ENCODE peak calls at places on chromosomes 3 and 15, in six cellular contexts. P is nucleus accumbens; O is stimulated activated CD4-positive, alpha-beta T cell treated with anti-CD3 and anti-CD28 coated beads, Interleukin-4, amount 100 ng/mL, for 24 hours; M is HTR-8/SVneo; J is activated gamma-delta T cell treated with anti-CD3 and anti-CD28 coated beads, Interleukin-2, amount 50 U/mL, for 16 hours; U is CD4-positive, alpha-beta memory T cell. Q is an unnamed sample.

GRCh38 chr3:127803619-127804018 is 18.7 kb downstream of the MGLL start:
- DNase-seq in J (no peak), O (no peak), P (no peak), U (no peak), M (peak; percentile 70), Q (no peak)

GRCh38 chr3:194138732-194139084 is 2.8 kb downstream of the HES1 start:
- DNase-seq in M (no peak), U (no peak), O (no peak), P (no peak), J (no peak), Q (no peak)

GRCh38 chr3:188533612-188534357 is 379.8 kb downstream of the LPP start:
- DNase-seq in P (no peak), O (no peak), M (no peak), J (no peak), U (no peak), Q (no peak)

GRCh38 chr3:182241777-182242556 is 530.2 kb downstream of the SOX2 start:
- DNase-seq in O (no peak), M (no peak), J (no peak), U (no peak), P (peak; percentile 80), Q (no peak)

GRCh38 chr15:44157679-44158078 is 37.4 kb downstream of the FRMD5 start:
- DNase-seq in J (no peak), P (no peak), U (no peak), M (peak; percentile 53), O (no peak), Q (no peak)

GRCh38 chr3:110381992-110382391 is 689.6 kb upstream of the NECTIN3 start:
- DNase-seq in J (no peak), M (no peak), U (no peak), P (no peak), O (no peak), Q (no peak)

GRCh38 chr15:41556657-41557056 is 2.4 kb upstream of the TYRO3 start:
- DNase-seq in U (no peak), P (no peak), O (no peak), J (no peak), M (no peak), Q (no peak)

GRCh38 chr15:38928431-38928830 is 363.8 kb upstream of the RASGRP1 start:
- DNase-seq in M (no peak), P (no peak), J (no peak), O (no peak), U (no peak), Q (no peak)

GRCh38 chr15:58830556-58830955 is 59.5 kb downstream of the MINDY2 start:
- DNase-seq in J (no peak), O (no peak), P (no peak), M (no peak), U (no peak), Q (no peak)

GRCh38 chr3:160163259-160163878 is 61.9 kb upstream of the C3orf80 start:
- DNase-seq in O (no peak), P (no peak), U (no peak), M (peak; percentile 23), J (no peak), Q (no peak)

GRCh38 chr3:152174876-152175575 is 93.7 kb upstream of the MBNL1 start:
- DNase-seq in O (no peak), U (no peak), J (no peak), M (no peak), P (no peak), Q (no peak)